ENCODE peak calls at places on chromosomes 6 and 20, in four cellular contexts. Y is GM23338, X is Peyer's patch, B is lower leg skin. A is an unnamed sample.

GRCh38 chr6:24768361-24768760 is 6.4 kb upstream of the GMNN start:
- DNase-seq in X (no peak), Y (no peak), B (no peak), A (peak)

GRCh38 chr6:1394591-1395463 is 5.5 kb downstream of the FOXF2 start:
- DNase-seq in Y (peak), X (no peak), B (peak), A (no peak)

GRCh38 chr6:96066376-96066775 is 50.6 kb downstream of the FUT9 start:
- DNase-seq in X (no peak), B (no peak), Y (no peak), A (no peak)

GRCh38 chr6:106510090-106510970 is 119.0 kb downstream of the RTN4IP1 start:
- DNase-seq in B (peak), Y (peak), X (peak), A (peak)

GRCh38 chr6:137696765-137697164 is 170.3 kb upstream of the TNFAIP3 start:
- DNase-seq in B (no peak), X (no peak), Y (no peak), A (no peak)

GRCh38 chr20:3192226-3193015 is 12.1 kb downstream of the DDRGK1 start:
- DNase-seq in Y (no peak), X (no peak), B (no peak), A (no peak)

GRCh38 chr6:2916354-2916925 is 13.3 kb upstream of the SERPINB9 start:
- DNase-seq in Y (no peak), B (peak), X (no peak), A (no peak)

GRCh38 chr6:43970913-43971775 is 156.1 kb downstream of the MRPL14 start:
- DNase-seq in B (peak), X (no peak), Y (no peak), A (no peak)

GRCh38 chr6:96899019-96899418 is 1.3 kb upstream of the NDUFAF4 start:
- DNase-seq in B (no peak), X (no peak), Y (peak), A (peak)

GRCh38 chr20:33793011-33793931 is 17.9 kb upstream of the CHMP4B start:
- DNase-seq in X (no peak), B (no peak), Y (no peak), A (peak)

GRCh38 chr6:17417817-17418216 is 24.4 kb downstream of the CAP2 start:
- DNase-seq in B (no peak), X (no peak), Y (peak), A (peak)

GRCh38 chr20:10705801-10706459 is 32.1 kb upstream of the JAG1 start:
- DNase-seq in Y (no peak), X (no peak), B (no peak), A (no peak)

GRCh38 chr20:50174456-50174855 is 16.2 kb upstream of the CEBPB start:
- DNase-seq in B (no peak), Y (no peak), X (no peak), A (no peak)

GRCh38 chr20:38221041-38221589 is 39.4 kb downstream of the KIAA1755 start:
- DNase-seq in B (peak), Y (peak), X (peak), A (peak)

GRCh38 chr6:147434508-147434907 is 74.0 kb upstream of the SAMD5 start:
- DNase-seq in B (no peak), Y (no peak), X (no peak), A (no peak)

GRCh38 chr6:63807056-63807455 is 171.5 kb downstream of the PHF3 start:
- DNase-seq in Y (no peak), X (no peak), B (no peak), A (peak)

GRCh38 chr6:161107779-161108380 is 116.3 kb downstream of the MAP3K4 start:
- DNase-seq in Y (no peak), X (no peak), B (no peak), A (no peak)

GRCh38 chr6:75418233-75418632 is 75.4 kb downstream of the FILIP1 start:
- DNase-seq in B (no peak), X (no peak), Y (no peak), A (no peak)

GRCh38 chr20:38892091-38892981 is 33.9 kb upstream of the FAM83D start:
- DNase-seq in B (no peak), X (peak), Y (no peak), A (no peak)

GRCh38 chr6:56772737-56773184 is 130.1 kb upstream of the DST start:
- DNase-seq in B (no peak), Y (peak), X (no peak), A (peak)

GRCh38 chr6:137692806-137693205 is 174.3 kb upstream of the TNFAIP3 start:
- DNase-seq in B (no peak), X (no peak), Y (no peak), A (peak)

GRCh38 chr6:34552620-34553019 is 3.5 kb downstream of the SPDEF start:
- DNase-seq in B (no peak), X (no peak), Y (no peak), A (no peak)
- H3K4me3 ChIP-seq in B (no peak), X (no peak), Y (no peak), A (no peak)

GRCh38 chr6:116511424-116512131 is at the start of gene CALHM5:
- DNase-seq in Y (peak), B (no peak), X (no peak), A (peak)
- TF ChIP-seq CTCF in Y (peak), B (no peak), X (no peak), A (peak)

GRCh38 chr6:5357486-5357885 is 96.2 kb downstream of the FARS2 start:
- DNase-seq in X (no peak), B (no peak), Y (no peak), A (no peak)

DNA sequence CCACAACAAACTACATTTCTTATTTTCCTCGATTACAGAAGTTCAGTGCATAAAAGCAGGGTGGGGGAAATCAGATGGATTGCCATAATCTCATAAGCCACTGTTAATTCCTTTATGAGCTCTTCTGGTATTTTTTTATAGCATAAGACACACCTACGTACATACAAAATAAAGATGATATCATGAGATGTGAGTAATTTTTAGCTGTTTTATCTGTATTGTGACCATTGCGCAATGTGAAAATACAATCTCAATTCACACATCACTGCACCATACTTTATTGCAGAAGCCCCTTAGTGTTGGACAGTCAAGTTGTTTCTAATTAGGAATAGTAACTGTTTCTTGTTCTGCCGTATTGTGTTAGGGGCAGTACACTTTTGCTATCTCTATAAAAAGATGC is 90.2 kb downstream of the FARS2 start:
- DNase-seq in X (no peak), Y (no peak), B (no peak), A (no peak)
- H3K4me3 ChIP-seq in X (no peak), Y (no peak), B (no peak), A (no peak)

GRCh38 chr6:76639941-76640340 is 567.5 kb upstream of the IMPG1 start:
- DNase-seq in B (no peak), X (no peak), Y (no peak), A (no peak)

GRCh38 chr6:76644231-76644630 is 571.8 kb upstream of the IMPG1 start:
- DNase-seq in B (no peak), X (no peak), Y (no peak), A (no peak)
- TF ChIP-seq CTCF in B (no peak), X (no peak), Y (no peak), A (no peak)

GRCh38 chr6:336159-337114 is 44.1 kb downstream of the DUSP22 start:
- DNase-seq in X (no peak), Y (no peak), B (no peak), A (no peak)
- H3K4me3 ChIP-seq in X (no peak), Y (no peak), B (no peak), A (no peak)

GRCh38 chr6:134523903-134524302 is 206.0 kb upstream of the SGK1 start:
- DNase-seq in B (no peak), Y (no peak), X (no peak), A (no peak)
- TF ChIP-seq CTCF in B (no peak), Y (no peak), X (no peak), A (no peak)

GRCh38 chr20:22567944-22568871 is 16.2 kb downstream of the FOXA2 start:
- DNase-seq in B (no peak), Y (peak), X (no peak), A (no peak)
- H3K4me3 ChIP-seq in B (no peak), Y (peak), X (peak), A (no peak)